ENCODE peak calls at places on chromosomes 5 and 9, in seven cellular contexts. One of them, this sample, is unnamed.

GRCh38 chr9:134663084-134663483 is 21.5 kb downstream of the COL5A1 start:
- DNase-seq in thyroid gland: no peak
- DNase-seq in Peyer's patch: no peak
- DNase-seq in GM12891: no peak
- DNase-seq in prostate gland: no peak
- DNase-seq in A549: no peak
- DNase-seq in testis: no peak
- DNase-seq in this sample: peak; percentile 6

GRCh38 chr5:123844873-123845272 is 332.9 kb downstream of the CSNK1G3 start:
- DNase-seq in thyroid gland: no peak
- DNase-seq in Peyer's patch: no peak
- DNase-seq in GM12891: no peak
- DNase-seq in prostate gland: no peak
- DNase-seq in A549: no peak
- DNase-seq in testis: no peak
- DNase-seq in this sample: no peak

GRCh38 chr5:115584501-115584900 is 17.8 kb downstream of the TICAM2 start:
- DNase-seq in thyroid gland: no peak
- DNase-seq in Peyer's patch: no peak
- DNase-seq in GM12891: no peak
- DNase-seq in prostate gland: no peak
- DNase-seq in A549: no peak
- DNase-seq in testis: no peak
- DNase-seq in this sample: no peak

GRCh38 chr5:78647838-78648358 is 674 bp downstream of the LHFPL2 start:
- DNase-seq in thyroid gland: peak; percentile 69
- DNase-seq in Peyer's patch: peak; percentile 70
- DNase-seq in GM12891: peak; percentile 30
- DNase-seq in prostate gland: peak; percentile 39
- DNase-seq in A549: peak; percentile 19
- DNase-seq in testis: peak; percentile 57
- DNase-seq in this sample: peak; percentile 71

GRCh38 chr5:177507165-177507564 is 2.5 kb downstream of the DOK3 start:
- DNase-seq in thyroid gland: no peak
- DNase-seq in Peyer's patch: no peak
- DNase-seq in GM12891: no peak
- DNase-seq in prostate gland: no peak
- DNase-seq in A549: no peak
- DNase-seq in testis: no peak
- DNase-seq in this sample: no peak

GRCh38 chr9:83392228-83392627 is 146.0 kb downstream of the FRMD3 start:
- DNase-seq in thyroid gland: no peak
- DNase-seq in Peyer's patch: peak; percentile 70
- DNase-seq in GM12891: no peak
- DNase-seq in prostate gland: no peak
- DNase-seq in A549: no peak
- DNase-seq in testis: no peak
- DNase-seq in this sample: no peak

GRCh38 chr5:95392593-95393182 is 1.5 kb downstream of the FAM81B start:
- DNase-seq in thyroid gland: peak; percentile 31
- DNase-seq in Peyer's patch: no peak
- DNase-seq in GM12891: no peak
- DNase-seq in prostate gland: peak; percentile 15
- DNase-seq in A549: no peak
- DNase-seq in testis: no peak
- DNase-seq in this sample: no peak

GRCh38 chr9:100595391-100596199 is 17.7 kb downstream of the CAVIN4 start:
- DNase-seq in thyroid gland: peak; percentile 37
- DNase-seq in Peyer's patch: peak; percentile 50
- DNase-seq in GM12891: no peak
- DNase-seq in prostate gland: peak; percentile 22
- DNase-seq in A549: peak; percentile 42
- DNase-seq in testis: peak; percentile 42
- DNase-seq in this sample: no peak

GRCh38 chr5:17343675-17344074 is 126.2 kb downstream of the BASP1 start:
- DNase-seq in thyroid gland: no peak
- DNase-seq in Peyer's patch: no peak
- DNase-seq in GM12891: peak; percentile 13
- DNase-seq in prostate gland: peak; percentile 9
- DNase-seq in A549: peak; percentile 69
- DNase-seq in testis: no peak
- DNase-seq in this sample: no peak

GRCh38 chr5:149002053-149002452 is 60.8 kb downstream of the SH3TC2 start:
- DNase-seq in thyroid gland: peak; percentile 37
- DNase-seq in Peyer's patch: no peak
- DNase-seq in GM12891: no peak
- DNase-seq in prostate gland: no peak
- DNase-seq in A549: peak; percentile 17
- DNase-seq in testis: peak; percentile 16
- DNase-seq in this sample: no peak

GRCh38 chr9:111615928-111616327 is 15.2 kb upstream of the DNAJC25 start:
- DNase-seq in thyroid gland: no peak
- DNase-seq in Peyer's patch: no peak
- DNase-seq in GM12891: no peak
- DNase-seq in prostate gland: no peak
- DNase-seq in A549: no peak
- DNase-seq in testis: no peak
- DNase-seq in this sample: no peak

GRCh38 chr5:5351288-5352089 is 71.0 kb upstream of the ICE1 start:
- DNase-seq in thyroid gland: no peak
- DNase-seq in Peyer's patch: no peak
- DNase-seq in GM12891: no peak
- DNase-seq in prostate gland: no peak
- DNase-seq in A549: peak; percentile 58
- DNase-seq in testis: no peak
- DNase-seq in this sample: no peak

GRCh38 chr9:115498338-115498737 is 380.4 kb upstream of the TNC start:
- DNase-seq in thyroid gland: no peak
- DNase-seq in Peyer's patch: no peak
- DNase-seq in GM12891: no peak
- DNase-seq in prostate gland: peak; percentile 45
- DNase-seq in A549: peak; percentile 5
- DNase-seq in testis: no peak
- DNase-seq in this sample: no peak

GRCh38 chr5:56610093-56610698 is 205.2 kb upstream of the MAP3K1 start:
- DNase-seq in thyroid gland: no peak
- DNase-seq in Peyer's patch: no peak
- DNase-seq in GM12891: no peak
- DNase-seq in prostate gland: no peak
- DNase-seq in A549: no peak
- DNase-seq in testis: no peak
- DNase-seq in this sample: no peak

GRCh38 chr5:158634713-158635112 is 465.0 kb downstream of the EBF1 start:
- DNase-seq in thyroid gland: no peak
- DNase-seq in Peyer's patch: no peak
- DNase-seq in GM12891: no peak
- DNase-seq in prostate gland: no peak
- DNase-seq in A549: no peak
- DNase-seq in testis: no peak
- DNase-seq in this sample: no peak

GRCh38 chr5:98664736-98665135 is 108.7 kb upstream of the RGMB start:
- DNase-seq in thyroid gland: no peak
- DNase-seq in Peyer's patch: no peak
- DNase-seq in GM12891: no peak
- DNase-seq in prostate gland: no peak
- DNase-seq in A549: no peak
- DNase-seq in testis: no peak
- DNase-seq in this sample: no peak

GRCh38 chr5:177124486-177124991 is 9.0 kb upstream of the NSD1 start:
- DNase-seq in thyroid gland: no peak
- DNase-seq in Peyer's patch: no peak
- DNase-seq in GM12891: peak; percentile 53
- DNase-seq in prostate gland: no peak
- DNase-seq in A549: no peak
- DNase-seq in testis: no peak
- DNase-seq in this sample: no peak

GRCh38 chr5:6749026-6749716 is 35.9 kb downstream of the TENT4A start:
- DNase-seq in thyroid gland: no peak
- DNase-seq in Peyer's patch: no peak
- DNase-seq in GM12891: no peak
- DNase-seq in prostate gland: no peak
- DNase-seq in A549: no peak
- DNase-seq in testis: no peak
- DNase-seq in this sample: no peak

GRCh38 chr5:138533973-138534941 is 8.8 kb downstream of the ETF1 start:
- DNase-seq in thyroid gland: no peak
- DNase-seq in Peyer's patch: no peak
- DNase-seq in GM12891: no peak
- DNase-seq in prostate gland: no peak
- DNase-seq in A549: no peak
- DNase-seq in testis: no peak
- DNase-seq in this sample: no peak
- TF ChIP-seq POLR2A in thyroid gland: no peak
- TF ChIP-seq POLR2A in Peyer's patch: no peak
- TF ChIP-seq POLR2A in GM12891: no peak
- TF ChIP-seq POLR2A in prostate gland: no peak
- TF ChIP-seq POLR2A in A549: no peak
- TF ChIP-seq POLR2A in testis: no peak
- TF ChIP-seq POLR2A in this sample: no peak

GRCh38 chr9:114057161-114057560 is 20.9 kb downstream of the AMBP start:
- DNase-seq in thyroid gland: no peak
- DNase-seq in Peyer's patch: no peak
- DNase-seq in GM12891: no peak
- DNase-seq in prostate gland: no peak
- DNase-seq in A549: no peak
- DNase-seq in testis: no peak
- DNase-seq in this sample: peak; percentile 9

GRCh38 chr9:114060070-114060469 is 18.0 kb downstream of the AMBP start:
- DNase-seq in thyroid gland: no peak
- DNase-seq in Peyer's patch: no peak
- DNase-seq in GM12891: no peak
- DNase-seq in prostate gland: no peak
- DNase-seq in A549: no peak
- DNase-seq in testis: no peak
- DNase-seq in this sample: peak; percentile 7

GRCh38 chr9:114058688-114059046 is 19.4 kb downstream of the AMBP start:
- DNase-seq in thyroid gland: peak; percentile 32
- DNase-seq in Peyer's patch: no peak
- DNase-seq in GM12891: no peak
- DNase-seq in prostate gland: no peak
- DNase-seq in A549: no peak
- DNase-seq in testis: no peak
- DNase-seq in this sample: no peak

GRCh38 chr9:114060711-114061110 is 17.4 kb downstream of the AMBP start:
- DNase-seq in thyroid gland: no peak
- DNase-seq in Peyer's patch: no peak
- DNase-seq in GM12891: no peak
- DNase-seq in prostate gland: no peak
- DNase-seq in A549: no peak
- DNase-seq in testis: no peak
- DNase-seq in this sample: peak; percentile 5

GRCh38 chr9:114059047-114059803 is 18.9 kb downstream of the AMBP start:
- DNase-seq in thyroid gland: peak; percentile 56
- DNase-seq in Peyer's patch: no peak
- DNase-seq in GM12891: no peak
- DNase-seq in prostate gland: no peak
- DNase-seq in A549: no peak
- DNase-seq in testis: no peak
- DNase-seq in this sample: peak; percentile 12
- TF ChIP-seq POLR2A in thyroid gland: no peak
- TF ChIP-seq POLR2A in Peyer's patch: no peak
- TF ChIP-seq POLR2A in GM12891: no peak
- TF ChIP-seq POLR2A in prostate gland: no peak
- TF ChIP-seq POLR2A in A549: no peak
- TF ChIP-seq POLR2A in testis: no peak
- TF ChIP-seq POLR2A in this sample: no peak

DNA sequence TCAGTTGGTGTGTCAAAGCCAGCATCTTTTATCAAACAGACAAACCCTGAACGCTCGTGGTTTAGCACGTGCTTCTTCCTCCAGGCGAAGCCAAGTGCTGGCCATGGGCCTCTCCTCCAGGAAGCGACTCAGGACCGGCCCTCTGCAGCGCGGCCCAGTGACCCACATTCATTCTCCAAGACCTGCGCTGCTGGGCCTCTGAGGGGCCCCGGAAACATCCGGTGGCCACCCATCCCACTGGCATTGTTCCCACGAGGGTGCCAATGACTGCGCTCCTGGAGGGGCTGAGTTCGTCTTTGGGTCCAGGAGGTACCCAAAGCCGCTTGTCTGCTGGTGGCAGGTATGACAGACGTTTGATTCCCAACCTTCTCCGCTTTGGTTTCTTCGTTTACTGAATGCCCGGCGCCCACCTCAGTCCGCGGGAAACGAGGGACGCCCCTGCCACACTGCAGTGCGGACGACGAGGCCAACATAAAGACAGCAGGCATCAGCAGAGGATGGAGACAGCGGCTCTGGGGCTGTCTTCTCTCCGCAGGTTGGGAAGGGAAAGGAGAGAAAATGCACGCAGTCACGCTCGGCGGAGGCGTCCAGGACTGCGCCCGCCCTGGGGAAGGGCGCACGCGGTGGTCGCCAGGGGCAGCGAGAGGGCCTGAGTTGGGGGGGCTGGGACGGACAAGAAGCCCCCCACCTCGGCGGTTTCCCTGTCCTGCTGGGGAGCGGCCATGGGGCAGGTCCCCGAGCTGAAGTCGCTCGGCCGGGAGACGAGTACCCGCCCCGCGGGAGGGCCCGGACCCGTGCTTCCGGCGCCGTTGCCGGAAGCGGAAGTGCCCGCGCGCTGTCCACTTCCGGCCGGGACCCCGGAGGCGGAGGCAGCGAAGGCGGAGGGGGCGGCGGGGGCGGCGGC is at the start of gene EXOC3:
- DNase-seq in thyroid gland: peak; percentile 65
- DNase-seq in Peyer's patch: peak; percentile 87
- DNase-seq in GM12891: peak; percentile 98
- DNase-seq in prostate gland: peak; percentile 54
- DNase-seq in A549: peak; percentile 96
- DNase-seq in testis: peak; percentile 78
- DNase-seq in this sample: peak; percentile 78
- TF ChIP-seq POLR2A in thyroid gland: no peak
- TF ChIP-seq POLR2A in Peyer's patch: peak; percentile 69
- TF ChIP-seq POLR2A in GM12891: peak; percentile 73
- TF ChIP-seq POLR2A in prostate gland: no peak
- TF ChIP-seq POLR2A in A549: peak; percentile 79
- TF ChIP-seq POLR2A in testis: no peak
- TF ChIP-seq POLR2A in this sample: peak; percentile 43

DNA sequence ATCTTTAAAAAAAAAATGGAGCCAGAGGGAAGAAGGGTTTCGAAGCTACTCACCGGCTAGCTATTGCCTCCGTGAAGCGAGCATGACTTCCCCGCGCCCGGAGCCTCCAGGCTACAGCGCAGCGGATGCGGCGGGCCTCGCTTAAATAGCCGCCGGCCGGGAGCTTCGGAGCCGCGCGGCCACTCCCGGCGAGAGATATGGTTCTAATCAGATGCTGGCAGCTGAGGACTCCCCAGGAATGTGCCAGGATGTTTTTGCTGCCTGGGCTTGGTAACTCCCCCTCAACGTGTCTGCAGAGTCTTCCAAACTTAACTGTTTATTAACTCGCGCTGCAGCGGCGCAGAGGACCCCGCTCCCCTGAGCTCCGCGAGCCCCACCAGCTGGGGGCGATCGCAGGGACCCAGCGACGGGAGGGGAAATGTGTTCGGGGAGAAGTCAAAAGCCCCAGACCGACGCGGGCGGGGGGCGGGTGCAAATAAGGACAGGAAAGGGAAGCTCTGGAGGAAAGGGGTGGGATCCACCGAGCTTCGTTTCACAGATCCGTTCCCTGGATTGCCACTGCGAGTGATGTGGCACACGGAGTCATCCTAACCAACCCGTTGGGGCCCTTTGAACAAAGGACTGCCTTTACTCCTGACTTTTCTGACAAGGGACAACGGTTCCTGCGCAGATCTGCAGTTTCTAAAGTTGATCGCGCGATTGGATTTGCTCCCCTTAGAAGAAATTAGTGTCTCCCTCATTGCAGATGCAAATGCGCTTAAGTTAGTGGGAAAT is at the start of gene DAB2:
- DNase-seq in thyroid gland: peak; percentile 72
- DNase-seq in Peyer's patch: peak; percentile 79
- DNase-seq in GM12891: peak; percentile 12
- DNase-seq in prostate gland: peak; percentile 36
- DNase-seq in A549: peak; percentile 87
- DNase-seq in testis: peak; percentile 85
- DNase-seq in this sample: peak; percentile 82
- TF ChIP-seq POLR2A in thyroid gland: no peak
- TF ChIP-seq POLR2A in Peyer's patch: peak; percentile 28
- TF ChIP-seq POLR2A in GM12891: no peak
- TF ChIP-seq POLR2A in prostate gland: no peak
- TF ChIP-seq POLR2A in A549: peak; percentile 35
- TF ChIP-seq POLR2A in testis: no peak
- TF ChIP-seq POLR2A in this sample: peak; percentile 25

This sample was measured in ovary.